ENCODE peak calls at places on chromosomes 13 and 19, in five cellular contexts. I is uterus, S is colonic mucosa, C is psoas muscle, L is K562. E is an unnamed sample. For H3K9me3 and H3K36me3, the result is how much of the 10 kb centered on the place peaks cover.

GRCh38 chr19:40388486-40388885 is 1.5 kb downstream of the HIPK4 start:
- DNase-seq in I (no peak), L (no peak), C (no peak), S (no peak), E (no peak)

GRCh38 chr13:36431204-36432105 is 840 bp upstream of the CCNA1 start:
- DNase-seq in S (no peak), L (no peak), C (peak), I (peak), E (peak)

GRCh38 chr19:11570039-11570462 is 7.4 kb downstream of the ACP5 start:
- DNase-seq in C (no peak), L (no peak), S (no peak), I (no peak), E (no peak)

GRCh38 chr13:99376132-99376531 is 68.9 kb upstream of the GPR183 start:
- DNase-seq in I (no peak), C (no peak), S (no peak), L (no peak), E (no peak)

GRCh38 chr13:60226507-60226906 is 62.8 kb upstream of the DIAPH3 start:
- DNase-seq in L (peak), I (no peak), C (no peak), S (no peak), E (peak)

GRCh38 chr13:107866666-107867623 is 348.4 kb downstream of the LIG4 start:
- DNase-seq in L (peak), I (no peak), S (no peak), C (no peak), E (peak)

GRCh38 chr19:31264379-31264778 is 84.9 kb downstream of the TSHZ3 start:
- DNase-seq in L (no peak), I (peak), S (no peak), C (no peak), E (no peak)

GRCh38 chr13:20848944-20849343 is 53.6 kb downstream of the XPO4 start:
- DNase-seq in L (no peak), C (no peak), S (no peak), I (no peak), E (no peak)

GRCh38 chr13:21287331-21287907 is 111.0 kb downstream of the MRPL57 start:
- DNase-seq in L (no peak), I (no peak), S (no peak), C (no peak), E (no peak)

GRCh38 chr13:80036845-80037504 is 304.0 kb downstream of the SPRY2 start:
- DNase-seq in S (no peak), C (no peak), L (no peak), I (no peak), E (no peak)

GRCh38 chr13:20801704-20802103 is 27.9 kb upstream of the EEF1AKMT1 start:
- DNase-seq in C (no peak), L (peak), S (no peak), I (no peak), E (no peak)

GRCh38 chr19:45099465-45100201 is 6.7 kb downstream of the PPP1R37 start:
- DNase-seq in S (no peak), C (peak), L (no peak), I (no peak), E (no peak)

GRCh38 chr13:101795460-101795859 is 343.0 kb downstream of the ITGBL1 start:
- DNase-seq in S (no peak), C (no peak), L (no peak), I (no peak), E (no peak)

GRCh38 chr13:59494560-59494970 is 669.2 kb downstream of the DIAPH3 start:
- DNase-seq in S (no peak), I (no peak), L (peak), C (no peak), E (peak)

GRCh38 chr19:33668968-33669367 is 47.2 kb downstream of the CHST8 start:
- DNase-seq in I (no peak), C (no peak), S (no peak), L (no peak), E (no peak)

GRCh38 chr19:49497047-49497789 is 984 bp downstream of the RPS11 start:
- DNase-seq in S (peak), I (no peak), C (peak), L (peak), E (peak)

GRCh38 chr13:49676581-49677298 is 14.5 kb downstream of the EBPL start:
- DNase-seq in C (no peak), S (peak), I (no peak), L (no peak), E (no peak)

GRCh38 chr19:43562698-43563241 is 12.6 kb downstream of the XRCC1 start:
- DNase-seq in L (no peak), I (peak), S (peak), C (peak), E (peak)

GRCh38 chr13:79417741-79418140 is 11.7 kb upstream of the RBM26 start:
- DNase-seq in I (no peak), S (no peak), C (no peak), L (no peak), E (no peak)

GRCh38 chr19:6674868-6675305 is 4.9 kb upstream of the TNFSF14 start:
- DNase-seq in I (peak), S (peak), C (peak), L (peak), E (peak)

GRCh38 chr13:107721436-107721835 is 493.9 kb downstream of the LIG4 start:
- DNase-seq in S (no peak), I (no peak), C (no peak), L (no peak), E (no peak)

GRCh38 chr13:36344886-36345437 is 1.2 kb downstream of the SPART start:
- DNase-seq in I (no peak), S (no peak), C (no peak), L (peak), E (peak)

GRCh38 chr19:39131255-39131755 is 5.7 kb downstream of the PAK4 start:
- DNase-seq in I (no peak), S (no peak), C (peak), L (no peak), E (no peak)

GRCh38 chr13:84263354-84264069 is 381.2 kb upstream of the SLITRK1 start:
- DNase-seq in I (no peak), L (no peak), C (no peak), S (no peak), E (no peak)

GRCh38 chr19:3576696-3577443 is 4.1 kb downstream of the HMG20B start:
- DNase-seq in I (peak), L (peak), S (peak), C (peak), E (peak)

GRCh38 chr13:57634829-57635165 is 3.3 kb downstream of the PCDH17 start:
- DNase-seq in S (no peak), L (no peak), C (no peak), I (no peak), E (no peak)

GRCh38 chr13:19767966-19768365 is 14.8 kb downstream of the PSPC1 start:
- DNase-seq in L (no peak), C (no peak), I (no peak), S (no peak), E (no peak)
- H3K9me3 ChIP-seq in L (under half), C (under half), I (under half), S (under half), E (under half)

GRCh38 chr19:18500820-18501219 is 21.1 kb downstream of the ELL start:
- DNase-seq in I (peak), L (no peak), C (peak), S (no peak), E (no peak)
- H3K27ac ChIP-seq in I (no peak), L (no peak), C (peak), S (no peak), E (no peak)

GRCh38 chr19:47082493-47082892 is 31.1 kb downstream of the ZC3H4 start:
- DNase-seq in I (no peak), L (no peak), C (no peak), S (no peak), E (no peak)
- H3K36me3 ChIP-seq in I (under half), L (half or more), C (half or more), S (under half), E (half or more)

GRCh38 chr13:71830736-71831135 is 36.3 kb downstream of the DACH1 start:
- DNase-seq in I (no peak), C (no peak), S (no peak), L (no peak), E (no peak)

GRCh38 chr13:71828117-71828516 is 38.9 kb downstream of the DACH1 start:
- DNase-seq in S (no peak), C (no peak), I (no peak), L (peak), E (peak)

GRCh38 chr13:71829542-71829941 is 37.5 kb downstream of the DACH1 start:
- DNase-seq in S (no peak), I (no peak), C (no peak), L (no peak), E (no peak)

GRCh38 chr13:71831716-71832115 is 35.3 kb downstream of the DACH1 start:
- DNase-seq in C (no peak), L (peak), I (no peak), S (no peak), E (no peak)

DNA sequence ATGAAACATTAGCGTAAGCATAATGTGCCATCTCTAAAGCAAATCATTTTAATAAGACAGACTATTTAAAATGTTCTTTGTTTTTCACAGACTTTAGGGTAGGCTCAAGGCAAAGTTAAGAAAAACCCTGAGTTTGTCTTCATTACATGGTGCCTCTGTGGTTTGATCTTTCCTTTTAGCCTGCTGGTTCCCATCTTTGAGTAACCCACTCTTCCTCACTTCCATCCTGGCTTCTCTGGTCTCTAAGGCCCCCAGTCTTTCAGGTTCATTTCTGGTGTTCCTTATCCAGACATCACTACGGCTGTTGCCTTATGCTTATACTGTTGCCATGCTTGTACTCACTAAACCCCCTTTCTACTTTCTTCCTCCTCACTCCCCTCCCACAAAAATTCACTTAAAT is 38.4 kb downstream of the DACH1 start:
- DNase-seq in S (no peak), L (no peak), C (no peak), I (no peak), E (no peak)
- H3K9me3 ChIP-seq in S (under half), L (under half), C (under half), I (under half), E (under half)

DNA sequence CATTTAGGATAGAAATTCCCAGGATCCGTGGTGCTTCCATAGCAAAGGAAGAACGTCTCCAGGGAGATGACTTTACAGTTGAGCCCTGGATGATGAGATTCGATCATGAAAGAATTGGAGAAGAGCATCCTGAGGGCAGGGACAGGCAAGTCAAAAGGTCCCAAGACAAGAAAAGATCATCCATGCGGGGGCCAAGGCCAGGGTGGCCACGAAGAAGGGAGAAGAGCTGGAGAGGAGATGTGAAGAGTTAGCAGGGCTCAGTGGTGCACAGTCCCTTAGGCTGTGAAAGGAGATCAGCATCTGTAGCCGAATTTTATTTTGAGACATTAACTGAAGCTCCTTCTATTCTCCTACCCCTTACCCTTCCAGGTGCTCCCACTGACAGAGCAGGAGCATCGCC is 28.9 kb downstream of the OR10H4 start:
- DNase-seq in S (no peak), L (no peak), C (no peak), I (no peak), E (no peak)
- H3K27ac ChIP-seq in S (no peak), L (no peak), C (no peak), I (no peak), E (no peak)

GRCh38 chr19:15563931-15564330 is 51.1 kb upstream of the CYP4F8 start:
- DNase-seq in L (no peak), S (no peak), C (no peak), I (no peak), E (no peak)
- H3K36me3 ChIP-seq in L (under half), S (under half), C (under half), I (under half), E (under half)

GRCh38 chr19:7801020-7801570 is 28.9 kb upstream of the EVI5L start:
- DNase-seq in S (no peak), C (no peak), I (no peak), L (peak), E (no peak)

GRCh38 chr19:7795555-7796161 is 32.6 kb downstream of the CLEC4M start:
- DNase-seq in I (no peak), S (no peak), C (no peak), L (peak), E (no peak)

GRCh38 chr19:7799640-7800355 is 30.2 kb upstream of the EVI5L start:
- DNase-seq in L (peak), S (peak), I (peak), C (peak), E (peak)
- H3K9me3 ChIP-seq in L (under half), S (under half), I (under half), C (under half), E (under half)